ENCODE peak calls at places on chromosome 13, in nine cellular contexts. One of them, this sample, is unnamed.

GRCh38 chr13:80276371-80277289 is 64.3 kb downstream of the SPRY2 start:
- DNase-seq in mammary epithelial cell: no peak
- DNase-seq in astrocyte: peak
- DNase-seq in trophoblast cell: peak
- DNase-seq in GM23248: peak
- DNase-seq in SK-N-SH: no peak
- DNase-seq in H1: peak
- DNase-seq in IMR-90: peak
- DNase-seq in PC-3: peak
- DNase-seq in this sample: no peak

GRCh38 chr13:59205501-59205900 is 958.2 kb downstream of the DIAPH3 start:
- DNase-seq in IMR-90: no peak
- DNase-seq in PC-3: no peak
- DNase-seq in H1: no peak
- DNase-seq in trophoblast cell: no peak
- DNase-seq in mammary epithelial cell: no peak
- DNase-seq in astrocyte: no peak
- DNase-seq in GM23248: no peak
- DNase-seq in SK-N-SH: no peak
- DNase-seq in this sample: no peak

GRCh38 chr13:32261567-32261966 is 53.6 kb downstream of the ZAR1L start:
- DNase-seq in SK-N-SH: peak
- DNase-seq in PC-3: peak
- DNase-seq in IMR-90: peak
- DNase-seq in H1: no peak
- DNase-seq in GM23248: peak
- DNase-seq in mammary epithelial cell: peak
- DNase-seq in astrocyte: peak
- DNase-seq in trophoblast cell: peak
- DNase-seq in this sample: peak

GRCh38 chr13:73059460-73060250 is 850 bp downstream of the KLF5 start:
- DNase-seq in mammary epithelial cell: peak
- DNase-seq in H1: no peak
- DNase-seq in SK-N-SH: no peak
- DNase-seq in GM23248: peak
- DNase-seq in IMR-90: peak
- DNase-seq in PC-3: peak
- DNase-seq in trophoblast cell: peak
- DNase-seq in astrocyte: no peak
- DNase-seq in this sample: peak

GRCh38 chr13:102807699-102808098 is 8.8 kb downstream of the BIVM start:
- DNase-seq in GM23248: no peak
- DNase-seq in SK-N-SH: peak
- DNase-seq in H1: no peak
- DNase-seq in mammary epithelial cell: no peak
- DNase-seq in astrocyte: no peak
- DNase-seq in PC-3: no peak
- DNase-seq in trophoblast cell: no peak
- DNase-seq in IMR-90: no peak
- DNase-seq in this sample: no peak

GRCh38 chr13:75120071-75120470 is 361.9 kb downstream of the TBC1D4 start:
- DNase-seq in mammary epithelial cell: no peak
- DNase-seq in H1: no peak
- DNase-seq in trophoblast cell: no peak
- DNase-seq in IMR-90: no peak
- DNase-seq in astrocyte: no peak
- DNase-seq in PC-3: no peak
- DNase-seq in GM23248: no peak
- DNase-seq in SK-N-SH: no peak
- DNase-seq in this sample: no peak

GRCh38 chr13:79096099-79096498 is 310.0 kb downstream of the RBM26 start:
- DNase-seq in mammary epithelial cell: no peak
- DNase-seq in SK-N-SH: no peak
- DNase-seq in PC-3: no peak
- DNase-seq in H1: no peak
- DNase-seq in IMR-90: no peak
- DNase-seq in GM23248: no peak
- DNase-seq in trophoblast cell: peak
- DNase-seq in astrocyte: no peak
- DNase-seq in this sample: no peak

GRCh38 chr13:71515639-71516038 is 351.4 kb downstream of the DACH1 start:
- DNase-seq in PC-3: no peak
- DNase-seq in mammary epithelial cell: no peak
- DNase-seq in H1: no peak
- DNase-seq in trophoblast cell: no peak
- DNase-seq in GM23248: no peak
- DNase-seq in astrocyte: no peak
- DNase-seq in SK-N-SH: no peak
- DNase-seq in IMR-90: no peak
- DNase-seq in this sample: no peak

GRCh38 chr13:34523401-34523800 is 418.7 kb upstream of the NBEA start:
- DNase-seq in astrocyte: peak
- DNase-seq in PC-3: peak
- DNase-seq in SK-N-SH: no peak
- DNase-seq in H1: no peak
- DNase-seq in mammary epithelial cell: no peak
- DNase-seq in GM23248: no peak
- DNase-seq in IMR-90: no peak
- DNase-seq in trophoblast cell: peak
- DNase-seq in this sample: no peak

GRCh38 chr13:27186295-27186694 is 14.7 kb upstream of the USP12 start:
- DNase-seq in PC-3: peak
- DNase-seq in trophoblast cell: peak
- DNase-seq in SK-N-SH: no peak
- DNase-seq in mammary epithelial cell: peak
- DNase-seq in IMR-90: no peak
- DNase-seq in H1: no peak
- DNase-seq in astrocyte: no peak
- DNase-seq in GM23248: no peak
- DNase-seq in this sample: no peak

GRCh38 chr13:44918323-44919102 is 70.8 kb downstream of the NUFIP1 start:
- DNase-seq in mammary epithelial cell: no peak
- DNase-seq in trophoblast cell: peak
- DNase-seq in SK-N-SH: peak
- DNase-seq in GM23248: peak
- DNase-seq in IMR-90: peak
- DNase-seq in H1: peak
- DNase-seq in astrocyte: peak
- DNase-seq in PC-3: peak
- DNase-seq in this sample: peak

GRCh38 chr13:59677966-59678814 is 485.5 kb downstream of the DIAPH3 start:
- DNase-seq in H1: no peak
- DNase-seq in trophoblast cell: peak
- DNase-seq in SK-N-SH: peak
- DNase-seq in astrocyte: peak
- DNase-seq in GM23248: peak
- DNase-seq in IMR-90: peak
- DNase-seq in PC-3: peak
- DNase-seq in mammary epithelial cell: peak
- DNase-seq in this sample: peak

GRCh38 chr13:63305641-63306133 is 1890.0 kb upstream of the PCDH20 start:
- DNase-seq in GM23248: no peak
- DNase-seq in H1: no peak
- DNase-seq in mammary epithelial cell: no peak
- DNase-seq in SK-N-SH: no peak
- DNase-seq in astrocyte: no peak
- DNase-seq in IMR-90: no peak
- DNase-seq in trophoblast cell: no peak
- DNase-seq in PC-3: no peak
- DNase-seq in this sample: no peak

GRCh38 chr13:45658586-45659235 is 43.2 kb upstream of the ERICH6B start:
- DNase-seq in GM23248: peak
- DNase-seq in SK-N-SH: no peak
- DNase-seq in H1: no peak
- DNase-seq in IMR-90: peak
- DNase-seq in mammary epithelial cell: peak
- DNase-seq in PC-3: peak
- DNase-seq in astrocyte: peak
- DNase-seq in trophoblast cell: peak
- DNase-seq in this sample: peak

GRCh38 chr13:113903912-113904311 is 40.0 kb upstream of the GAS6 start:
- DNase-seq in SK-N-SH: no peak
- DNase-seq in IMR-90: no peak
- DNase-seq in GM23248: no peak
- DNase-seq in astrocyte: no peak
- DNase-seq in PC-3: no peak
- DNase-seq in H1: no peak
- DNase-seq in mammary epithelial cell: no peak
- DNase-seq in trophoblast cell: no peak
- DNase-seq in this sample: no peak
- H3K9ac ChIP-seq in SK-N-SH: no peak
- H3K9ac ChIP-seq in IMR-90: peak
- H3K9ac ChIP-seq in GM23248: peak
- H3K9ac ChIP-seq in astrocyte: no peak
- H3K9ac ChIP-seq in PC-3: no peak
- H3K9ac ChIP-seq in H1: no peak
- H3K9ac ChIP-seq in mammary epithelial cell: no peak
- H3K9ac ChIP-seq in trophoblast cell: no peak
- H3K9ac ChIP-seq in this sample: no peak

DNA sequence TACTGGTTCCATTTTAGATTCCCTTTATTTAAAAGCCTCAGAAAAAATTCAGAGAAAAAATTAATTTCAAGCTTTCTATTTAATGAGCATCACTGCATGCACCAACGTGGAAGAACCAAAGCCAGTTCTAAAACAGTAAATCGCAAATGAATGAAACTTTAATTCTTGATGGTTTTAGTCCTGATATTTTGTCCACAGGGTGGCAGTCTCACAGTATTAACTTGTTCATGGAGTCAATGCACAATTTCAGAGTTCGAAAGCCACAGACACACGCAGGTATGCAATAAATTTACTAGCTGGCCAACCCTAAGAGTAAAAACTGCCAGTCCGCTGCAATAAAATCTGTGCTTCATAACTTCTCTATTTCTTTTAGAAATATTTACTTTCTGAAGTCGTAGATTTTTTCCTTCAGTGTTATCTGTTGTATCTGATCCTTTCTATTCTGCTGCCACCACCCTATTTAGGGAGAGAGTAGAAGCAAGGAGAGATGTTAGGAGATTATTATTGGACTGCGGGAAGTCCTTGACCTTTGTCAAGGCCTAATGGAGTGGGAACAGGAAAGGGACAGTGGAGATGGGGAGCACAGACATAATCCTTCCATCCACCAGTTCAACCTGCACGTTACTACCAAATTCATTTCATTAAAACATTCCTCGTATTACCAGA is 7.0 kb upstream of the WBP4 start:
- DNase-seq in H1: no peak
- DNase-seq in GM23248: peak
- DNase-seq in SK-N-SH: peak
- DNase-seq in PC-3: peak
- DNase-seq in mammary epithelial cell: peak
- DNase-seq in trophoblast cell: peak
- DNase-seq in IMR-90: peak
- DNase-seq in astrocyte: peak
- DNase-seq in this sample: peak
- H3K9ac ChIP-seq in H1: no peak
- H3K9ac ChIP-seq in GM23248: peak
- H3K9ac ChIP-seq in SK-N-SH: no peak
- H3K9ac ChIP-seq in PC-3: no peak
- H3K9ac ChIP-seq in mammary epithelial cell: no peak
- H3K9ac ChIP-seq in trophoblast cell: no peak
- H3K9ac ChIP-seq in IMR-90: no peak
- H3K9ac ChIP-seq in astrocyte: no peak
- H3K9ac ChIP-seq in this sample: no peak

GRCh38 chr13:87094646-87095045 is 576.5 kb upstream of the SLITRK5 start:
- DNase-seq in H1: no peak
- DNase-seq in trophoblast cell: no peak
- DNase-seq in mammary epithelial cell: no peak
- DNase-seq in SK-N-SH: no peak
- DNase-seq in IMR-90: no peak
- DNase-seq in GM23248: no peak
- DNase-seq in astrocyte: no peak
- DNase-seq in PC-3: peak
- DNase-seq in this sample: no peak
- H3K9ac ChIP-seq in H1: no peak
- H3K9ac ChIP-seq in trophoblast cell: no peak
- H3K9ac ChIP-seq in mammary epithelial cell: no peak
- H3K9ac ChIP-seq in SK-N-SH: no peak
- H3K9ac ChIP-seq in IMR-90: no peak
- H3K9ac ChIP-seq in GM23248: no peak
- H3K9ac ChIP-seq in astrocyte: no peak
- H3K9ac ChIP-seq in PC-3: no peak
- H3K9ac ChIP-seq in this sample: no peak

GRCh38 chr13:49533011-49533410 is 37.3 kb downstream of the PHF11 start:
- DNase-seq in H1: no peak
- DNase-seq in IMR-90: no peak
- DNase-seq in mammary epithelial cell: no peak
- DNase-seq in GM23248: no peak
- DNase-seq in PC-3: no peak
- DNase-seq in SK-N-SH: no peak
- DNase-seq in trophoblast cell: peak
- DNase-seq in astrocyte: no peak
- DNase-seq in this sample: no peak

GRCh38 chr13:49530452-49530851 is 34.7 kb downstream of the PHF11 start:
- DNase-seq in SK-N-SH: no peak
- DNase-seq in GM23248: no peak
- DNase-seq in trophoblast cell: no peak
- DNase-seq in mammary epithelial cell: no peak
- DNase-seq in PC-3: no peak
- DNase-seq in H1: no peak
- DNase-seq in IMR-90: no peak
- DNase-seq in astrocyte: no peak
- DNase-seq in this sample: no peak

GRCh38 chr13:49536144-49536873 is 40.6 kb downstream of the PHF11 start:
- DNase-seq in IMR-90: no peak
- DNase-seq in H1: no peak
- DNase-seq in PC-3: no peak
- DNase-seq in SK-N-SH: no peak
- DNase-seq in mammary epithelial cell: no peak
- DNase-seq in GM23248: no peak
- DNase-seq in astrocyte: no peak
- DNase-seq in trophoblast cell: no peak
- DNase-seq in this sample: no peak

GRCh38 chr13:49532593-49532992 is 36.8 kb downstream of the PHF11 start:
- DNase-seq in trophoblast cell: no peak
- DNase-seq in astrocyte: no peak
- DNase-seq in H1: no peak
- DNase-seq in PC-3: no peak
- DNase-seq in GM23248: no peak
- DNase-seq in mammary epithelial cell: no peak
- DNase-seq in SK-N-SH: no peak
- DNase-seq in IMR-90: no peak
- DNase-seq in this sample: no peak

DNA sequence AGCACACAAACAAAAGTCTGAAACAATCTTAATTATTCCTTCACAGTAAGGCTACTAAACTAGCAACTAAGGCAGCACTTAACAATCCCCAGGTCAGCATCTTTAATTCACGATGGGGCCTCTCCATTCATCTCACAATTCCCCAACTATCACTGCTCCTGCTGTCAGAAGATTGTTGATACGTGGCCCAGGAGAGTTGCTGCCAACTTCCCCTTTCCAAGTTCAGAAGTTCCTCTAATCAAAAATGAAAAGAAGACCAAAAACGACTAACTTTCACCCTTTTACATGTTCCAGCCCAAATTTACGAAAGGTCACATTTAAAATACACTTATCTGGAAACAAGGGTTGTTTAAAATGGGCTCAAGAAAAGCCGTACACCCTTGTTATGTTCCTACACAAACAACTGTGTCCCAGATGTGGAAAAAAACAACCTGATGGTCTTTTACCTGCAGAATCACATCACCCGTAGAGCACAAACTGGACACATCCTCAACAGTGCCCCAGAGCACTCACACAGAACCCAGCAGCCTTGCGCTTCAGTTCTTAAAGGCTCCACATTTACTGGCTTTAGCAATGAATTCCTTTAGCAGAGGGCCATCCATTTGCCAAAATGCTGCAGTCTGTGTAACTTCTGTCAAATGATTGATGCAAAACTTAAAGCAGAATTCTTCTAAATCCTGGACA is 38.0 kb downstream of the PHF11 start:
- DNase-seq in trophoblast cell: no peak
- DNase-seq in SK-N-SH: no peak
- DNase-seq in mammary epithelial cell: no peak
- DNase-seq in PC-3: no peak
- DNase-seq in astrocyte: no peak
- DNase-seq in IMR-90: no peak
- DNase-seq in H1: no peak
- DNase-seq in GM23248: no peak
- DNase-seq in this sample: no peak
- H3K9ac ChIP-seq in trophoblast cell: no peak
- H3K9ac ChIP-seq in SK-N-SH: no peak
- H3K9ac ChIP-seq in mammary epithelial cell: no peak
- H3K9ac ChIP-seq in PC-3: no peak
- H3K9ac ChIP-seq in astrocyte: no peak
- H3K9ac ChIP-seq in IMR-90: no peak
- H3K9ac ChIP-seq in H1: no peak
- H3K9ac ChIP-seq in GM23248: no peak
- H3K9ac ChIP-seq in this sample: no peak

This sample was measured in fibroblast of lung.